ENCODE peak calls at places on chromosomes 3 and 15, in six cellular contexts. Z is stomach, L is OCI-LY7, O is ovary, M is A549, B is IMR-90. R is an unnamed sample.

GRCh38 chr3:45225465-45226205 is 452 bp downstream of the TMEM158 start:
- DNase-seq in Z (no peak), L (no peak), O (peak; percentile 19), M (peak; percentile 6), B (no peak), R (peak; percentile 5)

GRCh38 chr3:124246949-124247348 is 255.0 kb upstream of the ROPN1 start:
- DNase-seq in Z (no peak), L (peak; percentile 7), O (no peak), M (peak; percentile 52), B (peak; percentile 25), R (no peak)

GRCh38 chr15:62649793-62650420 is 392.6 kb upstream of the TPM1 start:
- DNase-seq in Z (no peak), L (no peak), O (no peak), M (no peak), B (peak; percentile 58), R (no peak)

GRCh38 chr3:128503164-128503651 is 10.2 kb upstream of the GATA2 start:
- DNase-seq in Z (no peak), L (no peak), O (no peak), M (peak; percentile 35), B (no peak), R (peak; percentile 17)

GRCh38 chr3:2711081-2711480 is 399.1 kb downstream of the IL5RA start:
- DNase-seq in Z (no peak), L (no peak), O (no peak), M (no peak), B (no peak), R (no peak)

GRCh38 chr3:20057612-20058180 is 17.4 kb downstream of the KAT2B start:
- DNase-seq in Z (no peak), L (no peak), O (no peak), M (no peak), B (no peak), R (no peak)

GRCh38 chr3:159832024-159832423 is 156.6 kb upstream of the IL12A start:
- DNase-seq in Z (no peak), L (no peak), O (no peak), M (no peak), B (no peak), R (no peak)

GRCh38 chr3:62873672-62874397 is 1.4 kb downstream of the CADPS start:
- DNase-seq in Z (no peak), L (peak; percentile 92), O (peak; percentile 10), M (peak; percentile 13), B (no peak), R (peak; percentile 81)

GRCh38 chr3:127566801-127567200 is 23.7 kb downstream of the TPRA1 start:
- DNase-seq in Z (no peak), L (no peak), O (no peak), M (no peak), B (no peak), R (no peak)

GRCh38 chr3:84318273-84318809 is 640.4 kb upstream of the CADM2 start:
- DNase-seq in Z (no peak), L (no peak), O (no peak), M (peak; percentile 1), B (no peak), R (no peak)

GRCh38 chr15:80072285-80072684 is 12.8 kb downstream of the ZFAND6 start:
- DNase-seq in Z (no peak), L (peak; percentile 85), O (no peak), M (peak; percentile 93), B (peak; percentile 91), R (no peak)

GRCh38 chr3:179068779-179069530 is 2.7 kb downstream of the ZMAT3 start:
- DNase-seq in Z (no peak), L (peak; percentile 33), O (no peak), M (peak; percentile 35), B (peak; percentile 40), R (no peak)

GRCh38 chr15:61796056-61796455 is 264.2 kb downstream of the VPS13C start:
- DNase-seq in Z (no peak), L (no peak), O (no peak), M (no peak), B (peak; percentile 4), R (no peak)

GRCh38 chr3:111729087-111729846 is 129.8 kb upstream of the PHLDB2 start:
- DNase-seq in Z (peak; percentile 33), L (no peak), O (peak; percentile 68), M (no peak), B (peak; percentile 87), R (no peak)

GRCh38 chr3:155297100-155297499 is 3.6 kb upstream of the STRIT1 start:
- DNase-seq in Z (no peak), L (no peak), O (no peak), M (no peak), B (no peak), R (no peak)

GRCh38 chr15:68209735-68210408 is 4.7 kb upstream of the CALML4 start:
- DNase-seq in Z (no peak), L (peak; percentile 87), O (no peak), M (no peak), B (no peak), R (peak; percentile 32)

GRCh38 chr15:78306176-78306774 is 6.9 kb upstream of the SKIC8 start:
- DNase-seq in Z (no peak), L (no peak), O (no peak), M (no peak), B (peak; percentile 76), R (no peak)

GRCh38 chr15:88989578-88989977 is 76.4 kb upstream of the MFGE8 start:
- DNase-seq in Z (no peak), L (no peak), O (no peak), M (peak; percentile 49), B (peak; percentile 94), R (no peak)

GRCh38 chr15:65049418-65049840 is 4.2 kb downstream of the SLC51B start:
- DNase-seq in Z (peak; percentile 89), L (peak; percentile 90), O (peak; percentile 48), M (peak; percentile 86), B (peak; percentile 82), R (peak; percentile 89)

GRCh38 chr15:70128757-70129140 is 31.0 kb upstream of the TLE3 start:
- DNase-seq in Z (no peak), L (no peak), O (no peak), M (no peak), B (no peak), R (no peak)

GRCh38 chr3:51942603-51943450 is 664 bp downstream of the PARP3 start:
- DNase-seq in Z (peak; percentile 67), L (peak; percentile 48), O (peak; percentile 52), M (peak; percentile 60), B (peak; percentile 52), R (peak; percentile 23)

GRCh38 chr15:32739522-32739921 is 21.7 kb downstream of the GREM1 start:
- DNase-seq in Z (no peak), L (no peak), O (no peak), M (no peak), B (no peak), R (no peak)

GRCh38 chr15:57785039-57785438 is 78.5 kb downstream of the POLR2M start:
- DNase-seq in Z (no peak), L (no peak), O (no peak), M (no peak), B (no peak), R (no peak)

GRCh38 chr3:30476373-30477082 is 129.9 kb upstream of the TGFBR2 start:
- DNase-seq in Z (no peak), L (no peak), O (no peak), M (peak; percentile 87), B (peak; percentile 62), R (no peak)

GRCh38 chr3:188673509-188674239 is 498.1 kb upstream of the TPRG1 start:
- DNase-seq in Z (no peak), L (no peak), O (no peak), M (peak; percentile 23), B (peak; percentile 72), R (no peak)

GRCh38 chr3:5195605-5196004 is 8.1 kb downstream of the EDEM1 start:
- DNase-seq in Z (no peak), L (peak; percentile 75), O (no peak), M (no peak), B (no peak), R (no peak)

GRCh38 chr3:138440137-138440536 is 5.7 kb downstream of the ESYT3 start:
- DNase-seq in Z (no peak), L (no peak), O (no peak), M (no peak), B (no peak), R (no peak)

GRCh38 chr15:57624730-57625129 is 33.0 kb downstream of the MYZAP start:
- DNase-seq in Z (no peak), L (no peak), O (no peak), M (no peak), B (no peak), R (no peak)

GRCh38 chr3:38837358-38837757 is 21.3 kb upstream of the SCN10A start:
- DNase-seq in Z (no peak), L (no peak), O (no peak), M (no peak), B (no peak), R (no peak)

GRCh38 chr3:63967675-63968611 is 55.4 kb downstream of the PSMD6 start:
- DNase-seq in Z (no peak), L (no peak), O (peak; percentile 22), M (no peak), B (peak; percentile 70), R (no peak)

GRCh38 chr3:142608615-142609014 is 12.4 kb downstream of the PLS1 start:
- DNase-seq in Z (no peak), L (no peak), O (no peak), M (no peak), B (no peak), R (no peak)

GRCh38 chr3:14124223-14124614 is 451 bp downstream of the CHCHD4 start:
- DNase-seq in Z (peak; percentile 62), L (peak; percentile 86), O (peak; percentile 69), M (peak; percentile 63), B (no peak), R (peak; percentile 65)

GRCh38 chr3:71210257-71211002 is 373.1 kb downstream of the FOXP1 start:
- DNase-seq in Z (peak; percentile 35), L (no peak), O (peak; percentile 47), M (peak; percentile 64), B (peak; percentile 76), R (no peak)
- TF ChIP-seq CTCF in Z (no peak), L (no peak), O (peak; percentile 24), M (no peak), B (peak; percentile 12), R (no peak)

GRCh38 chr3:129684270-129684669 is 77.8 kb upstream of the PLXND1 start:
- DNase-seq in Z (no peak), L (no peak), O (no peak), M (no peak), B (no peak), R (no peak)
- H3K4me3 ChIP-seq in Z (no peak overlapping the region), L (no peak overlapping the region), O (no peak overlapping the region), M (no peak overlapping the region), B (no peak overlapping the region), R (no peak overlapping the region)

GRCh38 chr3:194986208-194987043 is 284.5 kb downstream of the XXYLT1 start:
- DNase-seq in Z (peak; percentile 31), L (no peak), O (no peak), M (no peak), B (no peak), R (no peak)
- H3K27ac ChIP-seq in Z (no peak overlapping the region), L (no peak overlapping the region), O (no peak overlapping the region), M (no peak overlapping the region), B (no peak overlapping the region), R (no peak overlapping the region)

GRCh38 chr3:76728411-76728810 is 311.5 kb upstream of the ROBO2 start:
- DNase-seq in Z (no peak), L (no peak), O (no peak), M (no peak), B (no peak), R (no peak)
- TF ChIP-seq CTCF in Z (no peak), L (no peak), O (no peak), M (no peak), B (no peak), R (no peak)

R was measured in dorsolateral prefrontal cortex.